ENCODE peak calls at places on chromosomes 7 and 10, in nine cellular contexts. K, C, O, I, X, R, S, P and T are unnamed samples.

GRCh38 chr7:28958235-28958945 is at the start of gene TRIL:
- DNase-seq in X (no peak), O (peak), K (peak), I (no peak), R (no peak), S (peak), P (no peak), C (peak), T (peak)

GRCh38 chr7:25894002-25894901 is 257.7 kb upstream of the NFE2L3 start:
- DNase-seq in S (peak), C (peak), K (peak), O (peak), X (no peak), P (no peak), R (peak), I (peak), T (peak)

GRCh38 chr7:1096156-1097119 is 8.5 kb downstream of the GPER1 start:
- DNase-seq in O (peak), S (peak), K (no peak), R (no peak), X (no peak), P (no peak), I (no peak), C (no peak), T (no peak)

GRCh38 chr10:93514496-93514895 is 18.1 kb downstream of the CEP55 start:
- DNase-seq in P (no peak), I (no peak), O (no peak), R (no peak), S (no peak), K (no peak), X (no peak), C (no peak), T (no peak)

GRCh38 chr7:143289421-143289820 is 1.3 kb downstream of the CASP2 start:
- DNase-seq in P (no peak), K (no peak), C (no peak), S (no peak), O (no peak), I (no peak), X (no peak), R (peak), T (no peak)

GRCh38 chr7:30905078-30906012 is 6.3 kb upstream of the AQP1 start:
- DNase-seq in K (peak), P (no peak), I (no peak), X (no peak), C (peak), S (no peak), R (no peak), O (no peak), T (no peak)

GRCh38 chr10:72691470-72692056 is 380 bp upstream of the MCU start:
- DNase-seq in C (no peak), I (peak), K (no peak), P (peak), X (no peak), R (no peak), S (no peak), O (no peak), T (no peak)

GRCh38 chr7:158527902-158528502 is 59.6 kb downstream of the PTPRN2 start:
- DNase-seq in S (no peak), C (no peak), I (no peak), P (no peak), R (no peak), X (no peak), O (no peak), K (no peak), T (no peak)

GRCh38 chr7:14507617-14508016 is 394.9 kb downstream of the DGKB start:
- DNase-seq in X (no peak), R (no peak), K (no peak), S (no peak), I (peak), C (peak), O (no peak), P (peak), T (peak)